ENCODE peak calls at places on chromosomes 13 and 19, in seven cellular contexts. B is hepatocyte, D is neural progenitor cell, T is GM23338, E is PC-3, W is GM23248, S is SK-N-SH. F is an unnamed sample.

GRCh38 chr13:41315466-41316047 is 4.5 kb downstream of the NAA16 start:
- DNase-seq in B (no peak), D (no peak), T (no peak), E (no peak), W (peak), S (no peak), F (no peak)

GRCh38 chr13:113046883-113047244 is 58.7 kb upstream of the F7 start:
- DNase-seq in B (no peak), D (no peak), T (no peak), E (no peak), W (no peak), S (no peak), F (no peak)

GRCh38 chr19:45117167-45117594 is 24.2 kb downstream of the PPP1R37 start:
- DNase-seq in B (peak), D (peak), T (no peak), E (no peak), W (peak), S (no peak), F (peak)

GRCh38 chr13:27775943-27776342 is 16.3 kb upstream of the GSX1 start:
- DNase-seq in B (no peak), D (peak), T (peak), E (peak), W (no peak), S (no peak), F (no peak)

GRCh38 chr13:28564030-28564429 is 69.1 kb upstream of the FLT1 start:
- DNase-seq in B (no peak), D (no peak), T (no peak), E (peak), W (no peak), S (no peak), F (no peak)

GRCh38 chr19:4403005-4403761 is 743 bp downstream of the CHAF1A start:
- DNase-seq in B (no peak), D (peak), T (peak), E (peak), W (peak), S (no peak), F (peak)

GRCh38 chr19:10587022-10587838 is at the start of gene AP1M2:
- DNase-seq in B (peak), D (no peak), T (peak), E (peak), W (no peak), S (no peak), F (no peak)

GRCh38 chr13:38686635-38687245 is at the start of gene FREM2:
- DNase-seq in B (peak), D (peak), T (peak), E (peak), W (peak), S (no peak), F (no peak)

GRCh38 chr13:106446011-106446410 is 89.5 kb downstream of the EFNB2 start:
- DNase-seq in B (no peak), D (peak), T (no peak), E (peak), W (peak), S (no peak), F (no peak)

GRCh38 chr19:36008336-36008978 is at the start of gene SYNE4:
- DNase-seq in B (peak), D (peak), T (peak), E (peak), W (peak), S (no peak), F (no peak)

DNA sequence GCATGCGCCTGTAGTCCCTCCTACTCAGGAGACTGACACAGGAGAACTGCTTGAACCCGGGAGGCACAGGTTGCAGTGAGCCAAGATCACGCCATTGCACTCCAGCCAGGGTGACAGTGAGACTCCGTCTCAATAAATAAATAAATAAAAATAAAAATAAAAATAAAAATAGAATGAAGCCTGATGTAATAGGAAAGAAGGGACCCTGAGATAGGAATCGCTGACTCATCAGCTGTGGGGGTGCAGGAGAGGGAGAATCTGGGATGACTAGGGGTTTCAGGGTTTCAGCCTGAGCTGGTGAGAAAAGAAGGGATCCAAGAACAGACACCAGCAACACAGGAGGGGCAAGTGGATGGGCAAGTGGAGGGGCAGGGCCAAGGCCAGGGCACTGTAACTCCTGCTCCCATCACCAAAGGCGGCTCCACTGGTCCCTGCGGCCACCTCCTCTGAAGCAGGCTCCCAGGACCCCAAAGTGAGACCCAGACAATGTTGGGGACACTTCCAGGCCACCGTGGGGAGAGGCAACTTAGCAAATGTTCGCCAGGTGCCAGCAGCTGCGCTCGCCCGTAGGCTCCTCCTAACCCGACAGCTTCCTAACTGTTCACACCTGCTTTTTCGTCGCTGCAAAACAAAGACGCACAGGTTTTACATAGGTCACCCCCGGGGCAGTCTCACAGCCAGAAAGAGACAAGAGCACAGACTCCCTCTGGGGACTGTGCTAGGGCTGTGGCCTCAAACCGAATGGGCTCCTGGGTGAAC is 1.2 kb downstream of the HAUS8 start:
- DNase-seq in B (no peak), D (no peak), T (peak), E (no peak), W (peak), S (no peak), F (peak)
- TF ChIP-seq EZH2phosphoT487 in B (no peak), D (no peak), T (no peak), E (no peak), W (no peak), S (no peak), F (no peak)

GRCh38 chr13:94612050-94612449 is 10.4 kb downstream of the GPR180 start:
- DNase-seq in B (no peak), D (no peak), T (no peak), E (no peak), W (no peak), S (no peak), F (no peak)
- H3K4me2 ChIP-seq in B (no peak), D (no peak), T (no peak), E (no peak), W (no peak), S (no peak), F (no peak)

GRCh38 chr19:51124729-51125128 is at the start of gene SIGLEC9:
- DNase-seq in B (no peak), D (no peak), T (no peak), E (no peak), W (no peak), S (no peak), F (no peak)

GRCh38 chr19:51127032-51127431 is 2.3 kb downstream of the SIGLEC9 start:
- DNase-seq in B (no peak), D (no peak), T (no peak), E (no peak), W (no peak), S (no peak), F (no peak)

GRCh38 chr19:51124216-51124615 is 490 bp upstream of the SIGLEC9 start:
- DNase-seq in B (no peak), D (no peak), T (no peak), E (no peak), W (no peak), S (no peak), F (no peak)

GRCh38 chr19:51123381-51124186 is 1.1 kb upstream of the SIGLEC9 start:
- DNase-seq in B (no peak), D (no peak), T (no peak), E (no peak), W (no peak), S (no peak), F (peak)

GRCh38 chr19:51125421-51126075 is 842 bp downstream of the SIGLEC9 start:
- DNase-seq in B (no peak), D (no peak), T (no peak), E (no peak), W (no peak), S (no peak), F (no peak)
- H3K4me3 ChIP-seq in B (no peak), D (no peak), T (no peak), E (no peak), W (no peak), S (no peak), F (no peak)

DNA sequence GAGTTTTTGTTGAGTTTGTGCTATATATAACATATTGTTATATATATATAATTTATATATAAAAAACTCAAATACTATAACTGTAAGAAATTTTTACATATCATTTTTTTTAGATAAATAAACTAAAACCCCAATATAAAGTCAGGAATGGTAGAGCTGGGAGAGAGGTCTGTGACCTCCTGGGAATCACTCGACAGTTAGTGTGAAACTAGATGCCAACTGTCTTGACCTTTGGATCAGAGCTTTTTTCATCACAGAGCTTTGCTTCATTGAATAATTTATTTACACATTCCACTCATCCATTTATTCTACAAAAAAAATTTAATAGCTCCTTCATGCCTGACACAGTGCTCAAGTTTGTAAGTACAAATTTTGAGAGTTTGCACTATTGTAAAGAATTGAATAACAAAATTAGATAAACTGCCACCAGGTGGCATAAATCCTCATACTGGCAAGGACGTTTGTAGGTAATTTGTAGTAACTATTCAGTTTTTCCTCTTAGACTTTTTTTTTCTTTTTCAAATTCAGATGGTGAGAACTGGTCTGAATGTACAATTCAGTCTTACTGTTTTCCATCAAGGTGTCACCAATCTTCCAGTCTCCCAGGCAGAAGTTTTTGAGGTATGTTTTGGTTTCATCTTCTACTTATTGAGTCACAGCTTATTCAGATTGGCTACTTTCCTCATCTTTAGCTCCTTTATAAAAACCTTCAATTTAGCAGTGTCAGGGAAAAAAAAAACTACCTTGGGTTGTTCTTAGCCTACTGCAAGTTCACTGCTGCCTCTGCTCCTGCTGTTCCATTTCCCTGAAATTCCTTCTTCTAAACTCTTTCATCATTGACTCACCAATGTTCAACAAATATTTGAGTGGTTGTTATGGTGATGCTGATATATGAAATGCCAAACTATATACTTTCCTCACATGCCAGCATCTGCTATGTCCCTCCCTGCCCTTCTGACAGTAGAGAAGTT is 28.7 kb downstream of the LACC1 start:
- DNase-seq in B (peak), D (peak), T (peak), E (peak), W (peak), S (peak), F (peak)
- TF ChIP-seq EZH2phosphoT487 in B (no peak), D (no peak), T (no peak), E (no peak), W (no peak), S (no peak), F (no peak)

GRCh38 chr19:42576241-42576640 is 18.5 kb downstream of the CEACAM8 start:
- DNase-seq in B (no peak), D (no peak), T (no peak), E (no peak), W (no peak), S (no peak), F (no peak)

GRCh38 chr19:42573642-42574041 is 21.1 kb downstream of the CEACAM8 start:
- DNase-seq in B (no peak), D (no peak), T (no peak), E (no peak), W (no peak), S (no peak), F (no peak)

GRCh38 chr19:42571136-42571535 is 23.6 kb downstream of the CEACAM8 start:
- DNase-seq in B (no peak), D (no peak), T (no peak), E (no peak), W (no peak), S (no peak), F (no peak)

GRCh38 chr19:42577016-42577415 is 17.7 kb downstream of the CEACAM8 start:
- DNase-seq in B (peak), D (no peak), T (no peak), E (peak), W (no peak), S (no peak), F (no peak)
- H3K4me2 ChIP-seq in B (no peak), D (no peak), T (no peak), E (no peak), W (no peak), S (no peak), F (no peak)

GRCh38 chr13:25846227-25846984 is 205.4 kb downstream of the SHISA2 start:
- DNase-seq in B (no peak), D (no peak), T (no peak), E (peak), W (no peak), S (no peak), F (no peak)

GRCh38 chr13:25844559-25845434 is 207.0 kb downstream of the SHISA2 start:
- DNase-seq in B (no peak), D (no peak), T (no peak), E (no peak), W (no peak), S (no peak), F (no peak)

GRCh38 chr13:25848822-25849740 is 202.7 kb downstream of the SHISA2 start:
- DNase-seq in B (no peak), D (peak), T (peak), E (no peak), W (no peak), S (no peak), F (no peak)

GRCh38 chr13:25847635-25848616 is 203.9 kb downstream of the SHISA2 start:
- DNase-seq in B (no peak), D (no peak), T (peak), E (no peak), W (no peak), S (peak), F (no peak)

GRCh38 chr13:25847145-25847544 is 204.7 kb downstream of the SHISA2 start:
- DNase-seq in B (no peak), D (no peak), T (no peak), E (no peak), W (no peak), S (no peak), F (no peak)
- H3K4me3 ChIP-seq in B (no peak), D (no peak), T (no peak), E (no peak), W (no peak), S (no peak), F (no peak)

GRCh38 chr19:40565910-40566495 is 10.7 kb upstream of the SHKBP1 start:
- DNase-seq in B (no peak), D (no peak), T (no peak), E (no peak), W (no peak), S (peak), F (no peak)

GRCh38 chr19:40567750-40568494 is 8.8 kb upstream of the SHKBP1 start:
- DNase-seq in B (no peak), D (peak), T (peak), E (no peak), W (peak), S (peak), F (no peak)

GRCh38 chr19:40565355-40565754 is 11.3 kb upstream of the SHKBP1 start:
- DNase-seq in B (no peak), D (no peak), T (no peak), E (no peak), W (no peak), S (no peak), F (no peak)

GRCh38 chr19:40570313-40571004 is 6.2 kb upstream of the SHKBP1 start:
- DNase-seq in B (peak), D (peak), T (peak), E (peak), W (peak), S (peak), F (peak)

DNA sequence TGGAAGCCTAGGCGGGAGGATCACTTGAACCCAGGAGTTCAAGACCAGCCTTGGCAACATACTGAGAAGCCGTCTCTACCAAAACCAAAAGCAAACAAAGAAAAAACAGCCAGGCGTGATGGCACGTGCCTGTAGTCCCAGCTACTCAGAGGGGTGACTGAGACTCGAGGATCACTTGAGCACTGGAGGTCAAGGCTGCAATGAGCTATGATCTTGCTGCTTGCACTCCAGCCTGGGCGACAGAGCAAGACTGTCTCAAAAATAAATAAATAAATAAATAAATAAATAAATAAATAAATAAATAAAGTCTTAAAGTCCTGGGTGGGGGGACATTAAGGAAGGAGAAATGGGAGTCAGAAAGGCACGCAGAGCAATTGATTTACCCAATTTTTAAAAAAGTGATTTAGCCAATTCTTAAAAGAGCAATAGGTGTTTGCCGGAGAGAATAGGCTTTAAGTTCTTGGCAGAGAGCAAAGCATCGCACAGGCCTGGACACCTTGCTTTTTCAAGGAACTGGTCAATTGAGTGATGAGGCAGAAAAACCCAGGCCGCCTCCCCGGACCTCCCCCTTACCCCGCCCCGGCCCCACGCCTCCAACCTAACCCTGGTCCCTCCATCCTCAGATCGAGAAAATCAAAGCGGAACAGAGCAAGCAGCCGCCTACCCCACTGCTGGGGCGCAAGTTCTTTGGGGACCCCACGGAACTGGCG is 9.5 kb upstream of the SHKBP1 start:
- DNase-seq in B (no peak), D (peak), T (peak), E (no peak), W (peak), S (peak), F (no peak)
- TF ChIP-seq EZH2phosphoT487 in B (no peak), D (no peak), T (no peak), E (no peak), W (no peak), S (no peak), F (no peak)